ENCODE peak calls at places on chromosomes 16 and 17, in eight cellular contexts. One of them, this sample, is unnamed.

GRCh38 chr16:86673090-86673955 is 95.0 kb downstream of the FOXL1 start:
- DNase-seq in cardiac fibroblast: no peak
- DNase-seq in osteoblast: no peak
- DNase-seq in Panc1: no peak
- DNase-seq in kidney epithelial cell: no peak
- DNase-seq in CD8-positive, alpha-beta T cell: no peak
- DNase-seq in fibroblast of pulmonary artery: no peak
- DNase-seq in AG04450: no peak
- DNase-seq in this sample: no peak

GRCh38 chr17:20935740-20936139 is 107.1 kb downstream of the USP22 start:
- DNase-seq in kidney epithelial cell: peak
- DNase-seq in AG04450: no peak
- DNase-seq in fibroblast of pulmonary artery: peak
- DNase-seq in CD8-positive, alpha-beta T cell: no peak
- DNase-seq in Panc1: peak
- DNase-seq in cardiac fibroblast: peak
- DNase-seq in osteoblast: no peak
- DNase-seq in this sample: no peak

GRCh38 chr17:27919120-27919519 is 26.0 kb upstream of the LYRM9 start:
- DNase-seq in cardiac fibroblast: peak
- DNase-seq in fibroblast of pulmonary artery: peak
- DNase-seq in osteoblast: no peak
- DNase-seq in AG04450: no peak
- DNase-seq in Panc1: no peak
- DNase-seq in CD8-positive, alpha-beta T cell: no peak
- DNase-seq in kidney epithelial cell: no peak
- DNase-seq in this sample: no peak

GRCh38 chr17:75877752-75878173 is 618 bp downstream of the TRIM47 start:
- DNase-seq in fibroblast of pulmonary artery: peak
- DNase-seq in CD8-positive, alpha-beta T cell: peak
- DNase-seq in cardiac fibroblast: peak
- DNase-seq in AG04450: no peak
- DNase-seq in kidney epithelial cell: no peak
- DNase-seq in Panc1: no peak
- DNase-seq in osteoblast: peak
- DNase-seq in this sample: no peak

GRCh38 chr16:29883987-29884386 is 15.4 kb downstream of the SEZ6L2 start:
- DNase-seq in osteoblast: peak
- DNase-seq in AG04450: no peak
- DNase-seq in fibroblast of pulmonary artery: no peak
- DNase-seq in cardiac fibroblast: no peak
- DNase-seq in CD8-positive, alpha-beta T cell: no peak
- DNase-seq in Panc1: no peak
- DNase-seq in kidney epithelial cell: no peak
- DNase-seq in this sample: no peak

GRCh38 chr16:70257391-70257790 is 5.7 kb upstream of the EXOSC6 start:
- DNase-seq in kidney epithelial cell: no peak
- DNase-seq in AG04450: no peak
- DNase-seq in Panc1: no peak
- DNase-seq in fibroblast of pulmonary artery: peak
- DNase-seq in CD8-positive, alpha-beta T cell: no peak
- DNase-seq in cardiac fibroblast: peak
- DNase-seq in osteoblast: peak
- DNase-seq in this sample: no peak

GRCh38 chr17:82415786-82416185 is 2.4 kb upstream of the HEXD start:
- DNase-seq in osteoblast: no peak
- DNase-seq in cardiac fibroblast: no peak
- DNase-seq in Panc1: no peak
- DNase-seq in fibroblast of pulmonary artery: no peak
- DNase-seq in kidney epithelial cell: no peak
- DNase-seq in CD8-positive, alpha-beta T cell: no peak
- DNase-seq in AG04450: no peak
- DNase-seq in this sample: no peak

GRCh38 chr16:88941051-88941932 is 35.7 kb downstream of the CBFA2T3 start:
- DNase-seq in fibroblast of pulmonary artery: no peak
- DNase-seq in CD8-positive, alpha-beta T cell: no peak
- DNase-seq in cardiac fibroblast: no peak
- DNase-seq in osteoblast: no peak
- DNase-seq in Panc1: no peak
- DNase-seq in kidney epithelial cell: no peak
- DNase-seq in AG04450: no peak
- DNase-seq in this sample: no peak

GRCh38 chr17:76506408-76507328 is 5.4 kb upstream of the RHBDF2 start:
- DNase-seq in kidney epithelial cell: no peak
- DNase-seq in Panc1: no peak
- DNase-seq in osteoblast: peak
- DNase-seq in fibroblast of pulmonary artery: peak
- DNase-seq in cardiac fibroblast: peak
- DNase-seq in CD8-positive, alpha-beta T cell: peak
- DNase-seq in AG04450: no peak
- DNase-seq in this sample: no peak

GRCh38 chr17:7950578-7950977 is 18.6 kb downstream of the CNTROB start:
- DNase-seq in Panc1: no peak
- DNase-seq in AG04450: no peak
- DNase-seq in CD8-positive, alpha-beta T cell: no peak
- DNase-seq in kidney epithelial cell: no peak
- DNase-seq in cardiac fibroblast: no peak
- DNase-seq in osteoblast: no peak
- DNase-seq in fibroblast of pulmonary artery: no peak
- DNase-seq in this sample: no peak

GRCh38 chr17:34616148-34616547 is 36.8 kb downstream of the TMEM132E start:
- DNase-seq in kidney epithelial cell: no peak
- DNase-seq in cardiac fibroblast: no peak
- DNase-seq in Panc1: no peak
- DNase-seq in CD8-positive, alpha-beta T cell: no peak
- DNase-seq in AG04450: no peak
- DNase-seq in osteoblast: no peak
- DNase-seq in fibroblast of pulmonary artery: no peak
- DNase-seq in this sample: no peak

GRCh38 chr16:67170168-67170947 is at the start of gene NOL3:
- DNase-seq in fibroblast of pulmonary artery: peak
- DNase-seq in osteoblast: peak
- DNase-seq in CD8-positive, alpha-beta T cell: no peak
- DNase-seq in cardiac fibroblast: peak
- DNase-seq in Panc1: no peak
- DNase-seq in AG04450: peak
- DNase-seq in kidney epithelial cell: no peak
- DNase-seq in this sample: no peak

GRCh38 chr17:42067371-42068180 is 17.2 kb upstream of the C17orf113 start:
- DNase-seq in kidney epithelial cell: no peak
- DNase-seq in cardiac fibroblast: peak
- DNase-seq in Panc1: peak
- DNase-seq in CD8-positive, alpha-beta T cell: peak
- DNase-seq in fibroblast of pulmonary artery: peak
- DNase-seq in osteoblast: peak
- DNase-seq in AG04450: no peak
- DNase-seq in this sample: no peak

DNA sequence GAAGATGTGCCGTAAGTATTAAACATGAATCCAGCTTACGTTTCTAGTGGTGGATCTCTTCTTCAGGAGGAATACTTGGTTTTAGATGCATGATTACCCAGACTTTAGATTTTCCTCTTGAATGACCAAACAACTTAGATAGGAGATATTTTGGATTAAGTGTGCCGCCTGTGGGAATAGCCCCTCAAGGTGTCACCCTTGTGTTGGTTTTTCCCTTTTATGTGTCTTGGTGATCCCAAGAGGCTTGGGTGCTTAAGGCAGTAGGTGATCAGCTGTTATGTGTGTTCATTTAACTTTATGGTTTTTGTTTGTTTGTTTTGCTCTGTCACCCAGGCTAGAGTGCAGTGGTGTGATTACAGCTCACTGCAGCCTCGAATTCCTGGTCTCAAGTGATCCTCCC is 115.1 kb downstream of the PPM1E start:
- DNase-seq in CD8-positive, alpha-beta T cell: no peak
- DNase-seq in AG04450: no peak
- DNase-seq in kidney epithelial cell: no peak
- DNase-seq in fibroblast of pulmonary artery: peak
- DNase-seq in cardiac fibroblast: peak
- DNase-seq in osteoblast: no peak
- DNase-seq in Panc1: no peak
- DNase-seq in this sample: no peak
- TF ChIP-seq CTCF in CD8-positive, alpha-beta T cell: no peak
- TF ChIP-seq CTCF in AG04450: no peak
- TF ChIP-seq CTCF in kidney epithelial cell: no peak
- TF ChIP-seq CTCF in fibroblast of pulmonary artery: no peak
- TF ChIP-seq CTCF in cardiac fibroblast: no peak
- TF ChIP-seq CTCF in osteoblast: no peak
- TF ChIP-seq CTCF in Panc1: no peak
- TF ChIP-seq CTCF in this sample: no peak

DNA sequence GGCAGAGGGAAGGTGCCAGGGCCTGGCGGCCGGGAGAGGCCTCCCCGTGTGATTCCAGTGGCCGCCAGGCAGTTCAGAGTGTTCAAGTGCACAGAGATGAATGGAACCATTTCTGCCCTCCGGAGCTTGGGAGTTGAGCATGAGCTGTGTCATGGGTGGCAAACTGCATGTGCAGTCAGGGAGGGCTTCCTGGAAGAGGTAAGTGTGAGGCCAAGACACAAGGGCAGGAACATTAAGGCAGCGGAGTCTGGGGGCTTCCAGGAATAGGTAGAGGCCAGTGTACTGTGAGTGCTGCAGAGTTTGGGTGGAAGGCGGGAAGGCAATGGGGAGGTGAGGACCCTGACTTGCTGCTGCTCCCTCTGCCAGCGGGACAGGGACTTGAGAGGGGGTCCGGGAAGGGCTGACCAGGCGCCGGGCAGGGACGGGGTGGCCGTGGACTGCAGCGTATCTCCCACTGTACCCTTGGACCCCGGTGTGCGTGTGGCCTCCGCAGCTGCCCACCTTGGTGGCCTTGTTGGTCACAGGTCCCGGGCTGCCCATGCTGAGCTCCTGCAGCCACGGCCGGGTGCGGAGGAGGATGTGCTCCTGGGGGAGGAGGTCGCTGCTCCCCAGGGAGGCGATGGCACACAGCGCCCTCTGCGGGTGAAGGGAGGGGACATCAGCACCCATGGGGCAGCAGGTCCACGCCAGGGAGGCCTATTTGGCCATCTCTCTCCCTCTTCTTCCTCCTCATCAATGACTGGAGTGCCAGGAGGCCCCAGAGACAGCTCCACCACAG is 7.5 kb upstream of the CEP131 start:
- DNase-seq in osteoblast: peak
- DNase-seq in CD8-positive, alpha-beta T cell: no peak
- DNase-seq in AG04450: no peak
- DNase-seq in fibroblast of pulmonary artery: no peak
- DNase-seq in kidney epithelial cell: no peak
- DNase-seq in cardiac fibroblast: no peak
- DNase-seq in Panc1: no peak
- DNase-seq in this sample: no peak
- TF ChIP-seq CTCF in osteoblast: no peak
- TF ChIP-seq CTCF in CD8-positive, alpha-beta T cell: no peak
- TF ChIP-seq CTCF in AG04450: peak
- TF ChIP-seq CTCF in fibroblast of pulmonary artery: peak
- TF ChIP-seq CTCF in kidney epithelial cell: peak
- TF ChIP-seq CTCF in cardiac fibroblast: peak
- TF ChIP-seq CTCF in Panc1: peak
- TF ChIP-seq CTCF in this sample: peak

GRCh38 chr16:68995011-68995504 is 110.4 kb upstream of the HAS3 start:
- DNase-seq in cardiac fibroblast: peak
- DNase-seq in fibroblast of pulmonary artery: peak
- DNase-seq in CD8-positive, alpha-beta T cell: no peak
- DNase-seq in AG04450: no peak
- DNase-seq in osteoblast: no peak
- DNase-seq in kidney epithelial cell: peak
- DNase-seq in Panc1: no peak
- DNase-seq in this sample: no peak
- TF ChIP-seq CTCF in cardiac fibroblast: peak
- TF ChIP-seq CTCF in fibroblast of pulmonary artery: peak
- TF ChIP-seq CTCF in CD8-positive, alpha-beta T cell: no peak
- TF ChIP-seq CTCF in AG04450: peak
- TF ChIP-seq CTCF in osteoblast: peak
- TF ChIP-seq CTCF in kidney epithelial cell: peak
- TF ChIP-seq CTCF in Panc1: peak
- TF ChIP-seq CTCF in this sample: peak

GRCh38 chr16:85441189-85441889 is 171.8 kb upstream of the GSE1 start:
- DNase-seq in fibroblast of pulmonary artery: no peak
- DNase-seq in cardiac fibroblast: no peak
- DNase-seq in CD8-positive, alpha-beta T cell: peak
- DNase-seq in osteoblast: no peak
- DNase-seq in AG04450: no peak
- DNase-seq in kidney epithelial cell: no peak
- DNase-seq in Panc1: no peak
- DNase-seq in this sample: no peak
- TF ChIP-seq CTCF in fibroblast of pulmonary artery: no peak
- TF ChIP-seq CTCF in cardiac fibroblast: no peak
- TF ChIP-seq CTCF in CD8-positive, alpha-beta T cell: no peak
- TF ChIP-seq CTCF in osteoblast: no peak
- TF ChIP-seq CTCF in AG04450: no peak
- TF ChIP-seq CTCF in kidney epithelial cell: no peak
- TF ChIP-seq CTCF in Panc1: peak
- TF ChIP-seq CTCF in this sample: peak

GRCh38 chr17:9162275-9162985 is 141.1 kb downstream of the NTN1 start:
- DNase-seq in CD8-positive, alpha-beta T cell: no peak
- DNase-seq in cardiac fibroblast: no peak
- DNase-seq in fibroblast of pulmonary artery: no peak
- DNase-seq in Panc1: no peak
- DNase-seq in AG04450: no peak
- DNase-seq in osteoblast: peak
- DNase-seq in kidney epithelial cell: no peak
- DNase-seq in this sample: no peak
- TF ChIP-seq CTCF in CD8-positive, alpha-beta T cell: no peak
- TF ChIP-seq CTCF in cardiac fibroblast: no peak
- TF ChIP-seq CTCF in fibroblast of pulmonary artery: no peak
- TF ChIP-seq CTCF in Panc1: peak
- TF ChIP-seq CTCF in AG04450: no peak
- TF ChIP-seq CTCF in osteoblast: no peak
- TF ChIP-seq CTCF in kidney epithelial cell: no peak
- TF ChIP-seq CTCF in this sample: no peak

This sample was measured in GM12864.